ENCODE peak calls at places on chromosomes 13 and 19, in six cellular contexts. F is NK-92 treated with Interleukin-12 subunit alpha and Interleukin-12 subunit beta, amount 100 ng/mL, for 24 hours; Q is glutamatergic neuron; G is caudate nucleus; A is brain pericyte; C is HS-27A. N is an unnamed sample.

GRCh38 chr19:23986623-23987022 is 71.9 kb downstream of the ZNF726 start:
- DNase-seq in A (no peak), Q (no peak), C (no peak), F (no peak), G (no peak), N (no peak)

GRCh38 chr19:36436531-36436930 is 18.1 kb upstream of the ZFP82 start:
- DNase-seq in Q (no peak), C (no peak), F (no peak), A (no peak), G (no peak), N (peak)

GRCh38 chr13:76715621-76716020 is 170.6 kb downstream of the KCTD12 start:
- DNase-seq in C (no peak), A (no peak), F (no peak), Q (no peak), G (no peak), N (no peak)

GRCh38 chr19:8484331-8484894 is 18.0 kb downstream of the PRAM1 start:
- DNase-seq in A (no peak), F (no peak), C (no peak), Q (no peak), G (no peak), N (no peak)

GRCh38 chr13:21637296-21637695 is 33.3 kb upstream of the MICU2 start:
- DNase-seq in A (no peak), Q (no peak), G (no peak), F (no peak), C (peak), N (peak)

GRCh38 chr13:111217661-111218060 is 102.6 kb downstream of the ARHGEF7 start:
- DNase-seq in A (no peak), G (no peak), C (no peak), Q (no peak), F (no peak), N (no peak)

GRCh38 chr13:113935081-113935511 is 38.8 kb downstream of the C13orf46 start:
- DNase-seq in F (no peak), Q (no peak), A (no peak), G (no peak), C (no peak), N (no peak)

GRCh38 chr19:18131841-18132596 is 20.9 kb upstream of the PIK3R2 start:
- DNase-seq in Q (peak), G (no peak), C (no peak), A (no peak), F (no peak), N (no peak)

GRCh38 chr13:99886706-99887105 is 84.9 kb downstream of the ZIC5 start:
- DNase-seq in G (no peak), Q (no peak), C (no peak), A (no peak), F (no peak), N (peak)

GRCh38 chr13:48866204-48866603 is 109.5 kb upstream of the FNDC3A start:
- DNase-seq in F (no peak), A (no peak), G (no peak), Q (no peak), C (no peak), N (no peak)

GRCh38 chr13:92829930-92830329 is 396.7 kb upstream of the GPC6 start:
- DNase-seq in G (no peak), Q (no peak), F (no peak), C (no peak), A (no peak), N (no peak)

GRCh38 chr19:44875666-44876418 is 15.2 kb upstream of the TOMM40 start:
- DNase-seq in C (no peak), F (no peak), A (no peak), G (no peak), Q (no peak), N (peak)

GRCh38 chr13:21034602-21035190 is 26.7 kb downstream of the LATS2 start:
- DNase-seq in F (no peak), C (no peak), A (no peak), G (no peak), Q (no peak), N (peak)